ENCODE peak calls at places on chromosomes 2 and 18, in six cellular contexts. One of them, this sample, is unnamed.

GRCh38 chr2:86107031-86107430 is 996 bp downstream of the PTCD3 start:
- DNase-seq in activated T-cell treated with anti-CD3 and anti-CD28 coated beads for 48 hours: no peak
- DNase-seq in heart right ventricle: no peak
- DNase-seq in activated CD8-positive, alpha-beta memory T cell treated with anti-CD3 and anti-CD28 coated beads for 48 hours: no peak
- DNase-seq in fibroblast of the aortic adventitia: no peak
- DNase-seq in T follicular helper cell: no peak
- DNase-seq in this sample: no peak

GRCh38 chr2:27583390-27583915 is 611 bp downstream of the ZNF512 start:
- DNase-seq in activated T-cell treated with anti-CD3 and anti-CD28 coated beads for 48 hours: no peak
- DNase-seq in heart right ventricle: no peak
- DNase-seq in activated CD8-positive, alpha-beta memory T cell treated with anti-CD3 and anti-CD28 coated beads for 48 hours: no peak
- DNase-seq in fibroblast of the aortic adventitia: peak
- DNase-seq in T follicular helper cell: no peak
- DNase-seq in this sample: peak

GRCh38 chr2:61816480-61817355 is 37.1 kb downstream of the FAM161A start:
- DNase-seq in activated T-cell treated with anti-CD3 and anti-CD28 coated beads for 48 hours: no peak
- DNase-seq in heart right ventricle: no peak
- DNase-seq in activated CD8-positive, alpha-beta memory T cell treated with anti-CD3 and anti-CD28 coated beads for 48 hours: no peak
- DNase-seq in fibroblast of the aortic adventitia: no peak
- DNase-seq in T follicular helper cell: no peak
- DNase-seq in this sample: no peak

GRCh38 chr18:10877974-10878373 is 271.4 kb downstream of the PIEZO2 start:
- DNase-seq in activated T-cell treated with anti-CD3 and anti-CD28 coated beads for 48 hours: no peak
- DNase-seq in heart right ventricle: no peak
- DNase-seq in activated CD8-positive, alpha-beta memory T cell treated with anti-CD3 and anti-CD28 coated beads for 48 hours: no peak
- DNase-seq in fibroblast of the aortic adventitia: no peak
- DNase-seq in T follicular helper cell: no peak
- DNase-seq in this sample: no peak

GRCh38 chr18:57466745-57467144 is 31.6 kb downstream of the ONECUT2 start:
- DNase-seq in activated T-cell treated with anti-CD3 and anti-CD28 coated beads for 48 hours: no peak
- DNase-seq in heart right ventricle: no peak
- DNase-seq in activated CD8-positive, alpha-beta memory T cell treated with anti-CD3 and anti-CD28 coated beads for 48 hours: no peak
- DNase-seq in fibroblast of the aortic adventitia: no peak
- DNase-seq in T follicular helper cell: no peak
- DNase-seq in this sample: no peak

GRCh38 chr2:104929663-104930062 is 75.7 kb downstream of the POU3F3 start:
- DNase-seq in activated T-cell treated with anti-CD3 and anti-CD28 coated beads for 48 hours: no peak
- DNase-seq in heart right ventricle: no peak
- DNase-seq in activated CD8-positive, alpha-beta memory T cell treated with anti-CD3 and anti-CD28 coated beads for 48 hours: no peak
- DNase-seq in fibroblast of the aortic adventitia: no peak
- DNase-seq in T follicular helper cell: no peak
- DNase-seq in this sample: no peak

GRCh38 chr2:126894082-126894481 is 4.6 kb upstream of the TEX51 start:
- DNase-seq in activated T-cell treated with anti-CD3 and anti-CD28 coated beads for 48 hours: no peak
- DNase-seq in heart right ventricle: no peak
- DNase-seq in activated CD8-positive, alpha-beta memory T cell treated with anti-CD3 and anti-CD28 coated beads for 48 hours: no peak
- DNase-seq in fibroblast of the aortic adventitia: no peak
- DNase-seq in T follicular helper cell: no peak
- DNase-seq in this sample: no peak

GRCh38 chr2:130251520-130251864 is 53.3 kb upstream of the TUBA3E start:
- DNase-seq in activated T-cell treated with anti-CD3 and anti-CD28 coated beads for 48 hours: no peak
- DNase-seq in heart right ventricle: no peak
- DNase-seq in activated CD8-positive, alpha-beta memory T cell treated with anti-CD3 and anti-CD28 coated beads for 48 hours: no peak
- DNase-seq in fibroblast of the aortic adventitia: no peak
- DNase-seq in T follicular helper cell: no peak
- DNase-seq in this sample: no peak

GRCh38 chr2:57881998-57882884 is 164.4 kb upstream of the VRK2 start:
- DNase-seq in activated T-cell treated with anti-CD3 and anti-CD28 coated beads for 48 hours: no peak
- DNase-seq in heart right ventricle: no peak
- DNase-seq in activated CD8-positive, alpha-beta memory T cell treated with anti-CD3 and anti-CD28 coated beads for 48 hours: no peak
- DNase-seq in fibroblast of the aortic adventitia: peak
- DNase-seq in T follicular helper cell: no peak
- DNase-seq in this sample: peak

GRCh38 chr2:11539317-11540147 is 5.7 kb downstream of the GREB1 start:
- DNase-seq in activated T-cell treated with anti-CD3 and anti-CD28 coated beads for 48 hours: no peak
- DNase-seq in heart right ventricle: no peak
- DNase-seq in activated CD8-positive, alpha-beta memory T cell treated with anti-CD3 and anti-CD28 coated beads for 48 hours: no peak
- DNase-seq in fibroblast of the aortic adventitia: no peak
- DNase-seq in T follicular helper cell: no peak
- DNase-seq in this sample: no peak

GRCh38 chr2:216261042-216261537 is 111.2 kb downstream of the MARCHF4 start:
- DNase-seq in activated T-cell treated with anti-CD3 and anti-CD28 coated beads for 48 hours: no peak
- DNase-seq in heart right ventricle: no peak
- DNase-seq in activated CD8-positive, alpha-beta memory T cell treated with anti-CD3 and anti-CD28 coated beads for 48 hours: no peak
- DNase-seq in fibroblast of the aortic adventitia: no peak
- DNase-seq in T follicular helper cell: no peak
- DNase-seq in this sample: no peak

GRCh38 chr2:11111811-11112425 is 43.3 kb upstream of the SLC66A3 start:
- DNase-seq in activated T-cell treated with anti-CD3 and anti-CD28 coated beads for 48 hours: no peak
- DNase-seq in heart right ventricle: no peak
- DNase-seq in activated CD8-positive, alpha-beta memory T cell treated with anti-CD3 and anti-CD28 coated beads for 48 hours: no peak
- DNase-seq in fibroblast of the aortic adventitia: no peak
- DNase-seq in T follicular helper cell: no peak
- DNase-seq in this sample: no peak

GRCh38 chr2:54457326-54458023 is 1.3 kb downstream of the SPTBN1 start:
- DNase-seq in activated T-cell treated with anti-CD3 and anti-CD28 coated beads for 48 hours: no peak
- DNase-seq in heart right ventricle: peak
- DNase-seq in activated CD8-positive, alpha-beta memory T cell treated with anti-CD3 and anti-CD28 coated beads for 48 hours: no peak
- DNase-seq in fibroblast of the aortic adventitia: peak
- DNase-seq in T follicular helper cell: no peak
- DNase-seq in this sample: no peak

This sample was measured in trophoblast cell.